ENCODE peak calls at places on chromosome 5, in ten cellular contexts. R is KBM-7; S is activated effector memory CD4-positive, alpha-beta T cell treated with anti-CD3 and anti-CD28 coated beads, Interleukin-2, amount 50 U/mL, for 16 hours; N is NCI-H1417; J is stimulated activated CD8-positive, alpha-beta memory T cell treated with anti-CD3 and anti-CD28 coated beads, Interleukin-2, amount 100 ng/mL, for 48 hours; P is activated CD8-positive, alpha-beta memory T cell treated with anti-CD3 and anti-CD28 coated beads for 4 hours; H is stimulated activated CD4-positive, alpha-beta T cell treated with anti-CD3 and anti-CD28 coated beads, Interleukin-2, amount 100 ng/mL, for 48 hours; U is mucosa of gallbladder; V is HEK293T; Q is sigmoid colon. Y is an unnamed sample.

GRCh38 chr5:78765756-78766411 is 117.3 kb upstream of the LHFPL2 start:
- DNase-seq in N (no peak), U (no peak), R (no peak), H (no peak), S (no peak), J (no peak), P (no peak), V (no peak), Q (no peak), Y (no peak)

GRCh38 chr5:180007582-180007981 is 64.0 kb downstream of the RNF130 start:
- DNase-seq in N (peak; percentile 38), P (no peak), J (no peak), H (no peak), S (no peak), U (no peak), Q (no peak), R (peak; percentile 90), V (no peak), Y (no peak)

GRCh38 chr5:179765400-179765799 is 28.4 kb upstream of the LTC4S start:
- DNase-seq in S (no peak), P (no peak), H (no peak), Q (no peak), J (no peak), N (no peak), U (no peak), R (peak; percentile 37), V (no peak), Y (peak; percentile 89)

GRCh38 chr5:154298060-154298459 is 107.5 kb downstream of the GALNT10 start:
- DNase-seq in H (no peak), N (no peak), P (no peak), J (no peak), V (no peak), U (no peak), Q (no peak), S (no peak), R (peak; percentile 76), Y (no peak)

GRCh38 chr5:10467281-10468198 is 25.9 kb downstream of the ROPN1L start:
- DNase-seq in R (peak; percentile 33), V (no peak), N (no peak), H (no peak), S (no peak), J (no peak), P (no peak), Q (no peak), U (no peak), Y (peak; percentile 58)

GRCh38 chr5:75306746-75307145 is 30.3 kb upstream of the HMGCR start:
- DNase-seq in R (no peak), P (no peak), N (no peak), S (no peak), Q (no peak), V (no peak), H (no peak), J (no peak), U (no peak), Y (no peak)

GRCh38 chr5:115072266-115073056 is 97.2 kb downstream of the TRIM36 start:
- DNase-seq in V (no peak), Q (no peak), H (no peak), R (no peak), S (no peak), N (no peak), P (no peak), U (no peak), J (no peak), Y (no peak)

GRCh38 chr5:2579126-2579525 is 172.4 kb downstream of the IRX2 start:
- DNase-seq in S (no peak), Q (no peak), N (no peak), P (no peak), R (no peak), H (no peak), J (no peak), V (no peak), U (peak; percentile 4), Y (no peak)

GRCh38 chr5:82387041-82387818 is 109.1 kb upstream of the RPS23 start:
- DNase-seq in J (no peak), U (peak; percentile 18), H (no peak), Q (no peak), R (no peak), V (peak; percentile 39), N (peak; percentile 68), P (no peak), S (no peak), Y (peak; percentile 48)

GRCh38 chr5:38994329-38994927 is 79.8 kb downstream of the RICTOR start:
- DNase-seq in Q (no peak), J (no peak), R (peak; percentile 64), V (peak; percentile 54), S (peak; percentile 62), P (no peak), H (no peak), U (peak; percentile 44), N (no peak), Y (peak; percentile 28)

GRCh38 chr5:139835656-139836055 is 40.0 kb downstream of the PSD2 start:
- DNase-seq in U (no peak), R (no peak), H (no peak), N (no peak), Q (peak; percentile 15), V (no peak), P (no peak), S (no peak), J (no peak), Y (no peak)

Y was measured in MG63.